ENCODE peak calls at places on chromosomes 2 and 18, in six cellular contexts. R is mammary epithelial cell; Z is BE2C; V is tibial nerve; H is CD4-positive, CD25-positive, alpha-beta regulatory T cell; X is brain microvascular endothelial cell. N is an unnamed sample. For H3K36me3, the result is how much of the 10 kb centered on the place peaks cover.

GRCh38 chr18:48007381-48007780 is 76.9 kb upstream of the SMAD2 start:
- DNase-seq in Z (no peak), R (no peak), X (no peak), H (no peak), V (no peak), N (no peak)

GRCh38 chr18:38972571-38972970 is 1407.0 kb upstream of the CELF4 start:
- DNase-seq in V (no peak), Z (no peak), R (no peak), H (no peak), X (peak), N (no peak)

GRCh38 chr18:73283788-73284187 is 416.0 kb upstream of the NETO1 start:
- DNase-seq in V (no peak), Z (no peak), R (peak), H (no peak), X (no peak), N (no peak)

GRCh38 chr2:211351998-211352397 is 795.6 kb downstream of the CPS1 start:
- DNase-seq in R (peak), X (peak), V (no peak), Z (peak), H (no peak), N (no peak)

GRCh38 chr2:189261431-189261841 is 81.9 kb upstream of the COL5A2 start:
- DNase-seq in H (no peak), X (peak), R (peak), Z (no peak), V (no peak), N (no peak)

GRCh38 chr18:58336605-58337004 is 292.3 kb downstream of the ALPK2 start:
- DNase-seq in V (no peak), X (no peak), H (no peak), R (no peak), Z (no peak), N (no peak)

GRCh38 chr2:20815216-20815615 is 7.7 kb downstream of the LDAH start:
- DNase-seq in V (no peak), X (no peak), R (no peak), H (no peak), Z (no peak), N (no peak)

GRCh38 chr18:26540041-26540628 is 8.2 kb downstream of the KCTD1 start:
- DNase-seq in R (peak), H (no peak), X (no peak), V (no peak), Z (no peak), N (no peak)

GRCh38 chr18:26419746-26420145 is 128.6 kb downstream of the KCTD1 start:
- DNase-seq in R (no peak), X (peak), H (no peak), Z (peak), V (no peak), N (no peak)

GRCh38 chr2:54626884-54627283 is 96.6 kb upstream of the EML6 start:
- DNase-seq in Z (no peak), R (no peak), X (no peak), V (no peak), H (no peak), N (no peak)

GRCh38 chr2:234111523-234111922 is 61.0 kb downstream of the SPP2 start:
- DNase-seq in X (no peak), H (no peak), R (peak), V (no peak), Z (no peak), N (no peak)

GRCh38 chr18:59155140-59155539 is 15.5 kb downstream of the SEC11C start:
- DNase-seq in H (no peak), R (peak), V (no peak), X (no peak), Z (no peak), N (no peak)

GRCh38 chr18:40348196-40348595 is 1606.8 kb upstream of the PIK3C3 start:
- DNase-seq in V (no peak), R (no peak), X (no peak), Z (no peak), H (no peak), N (no peak)

GRCh38 chr18:48929951-48930713 is 20.6 kb downstream of the SMAD7 start:
- DNase-seq in H (no peak), X (peak), Z (peak), R (no peak), V (peak), N (no peak)

GRCh38 chr2:109428281-109428680 is 185.5 kb downstream of the SEPTIN10 start:
- DNase-seq in R (no peak), Z (no peak), H (no peak), V (no peak), X (no peak), N (no peak)

GRCh38 chr2:171185941-171186340 is 25.2 kb upstream of the TLK1 start:
- DNase-seq in H (no peak), Z (no peak), X (peak), V (no peak), R (no peak), N (no peak)

GRCh38 chr2:197237720-197238370 is 72.7 kb downstream of the ANKRD44 start:
- DNase-seq in H (peak), X (no peak), Z (no peak), R (no peak), V (no peak), N (no peak)

GRCh38 chr2:109356251-109357035 is 227.4 kb downstream of the SH3RF3 start:
- DNase-seq in X (no peak), H (no peak), Z (no peak), V (no peak), R (no peak), N (no peak)

GRCh38 chr2:60735496-60736250 is 20.4 kb upstream of the PAPOLG start:
- DNase-seq in H (no peak), X (no peak), V (no peak), Z (no peak), R (peak), N (peak)

GRCh38 chr2:178844269-178844668 is 37.0 kb upstream of the TTN start:
- DNase-seq in Z (no peak), X (no peak), R (no peak), V (no peak), H (no peak), N (no peak)

GRCh38 chr2:45004569-45005181 is 4.6 kb downstream of the SIX2 start:
- DNase-seq in R (no peak), X (no peak), H (no peak), Z (no peak), V (no peak), N (no peak)

GRCh38 chr2:197514754-197515153 is 1.1 kb upstream of the MOB4 start:
- DNase-seq in X (no peak), R (no peak), V (no peak), H (no peak), Z (no peak), N (no peak)

DNA sequence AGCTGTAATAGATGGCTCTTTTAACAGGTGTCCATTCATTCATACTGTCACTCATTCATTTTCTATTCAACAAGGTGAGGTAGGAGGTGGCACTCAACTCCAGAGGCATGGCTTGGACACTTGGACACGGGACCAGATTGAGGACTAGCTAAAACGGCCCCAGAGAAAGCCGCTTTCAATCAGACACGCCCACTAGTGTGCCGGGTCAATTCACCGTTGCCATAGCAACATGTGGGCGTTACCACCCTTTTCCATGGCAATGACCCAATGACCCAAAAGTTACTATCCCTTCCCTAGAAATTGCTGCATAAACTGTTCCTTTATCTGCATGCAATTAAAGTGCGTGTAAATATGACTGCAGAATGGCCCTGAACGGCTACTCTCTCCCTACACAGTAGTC is 49.2 kb upstream of the LGALSL start:
- DNase-seq in X (no peak), R (no peak), V (peak), Z (no peak), H (no peak), N (no peak)
- H3K4me3 ChIP-seq in X (no peak), R (no peak), V (no peak), Z (no peak), H (no peak), N (no peak)

GRCh38 chr2:6326958-6327357 is 538.7 kb downstream of the CMPK2 start:
- DNase-seq in R (no peak), H (no peak), Z (no peak), X (no peak), V (no peak), N (no peak)

GRCh38 chr2:6325616-6326015 is 540.1 kb downstream of the CMPK2 start:
- DNase-seq in V (no peak), Z (no peak), X (no peak), R (no peak), H (no peak), N (no peak)
- H3K36me3 ChIP-seq in V (under half), Z (under half), X (under half), R (under half), H (under half), N (under half)

GRCh38 chr2:209790066-209790728 is 18.6 kb downstream of the UNC80 start:
- DNase-seq in X (no peak), Z (no peak), V (no peak), R (no peak), H (no peak), N (no peak)
- H3K4me3 ChIP-seq in X (no peak), Z (no peak), V (no peak), R (no peak), H (peak), N (no peak)

GRCh38 chr2:27376151-27376865 is 4.2 kb downstream of the ZNF513 start:
- DNase-seq in Z (no peak), X (no peak), H (no peak), V (no peak), R (no peak), N (no peak)
- H3K36me3 ChIP-seq in Z (half or more), X (half or more), H (half or more), V (under half), R (under half), N (half or more)

GRCh38 chr2:1742680-1743395 is 1.5 kb downstream of the PXDN start:
- DNase-seq in Z (peak), X (peak), R (peak), H (no peak), V (peak), N (no peak)
- H3K4me3 ChIP-seq in Z (peak), X (peak), R (peak), H (no peak), V (peak), N (no peak)

N was measured in GM06990.